ENCODE peak calls at places on chromosome 5, in seven cellular contexts. One of them, this sample, is unnamed.

GRCh38 chr5:56003633-56004032 is 8.9 kb upstream of the IL6ST start:
- DNase-seq in T-cell: no peak
- DNase-seq in astrocyte of the hippocampus: peak; percentile 42
- DNase-seq in activated B cell treated with CpG ODN at 0.5 μM for 24 hours: no peak
- DNase-seq in Peyer's patch: no peak
- DNase-seq in lower leg skin: no peak
- DNase-seq in stimulated activated CD4-positive, alpha-beta T cell treated with anti-CD3 and anti-CD28 coated beads, Interleukin-15, amount 100 ng/mL, for 1 hour: no peak
- DNase-seq in this sample: no peak

GRCh38 chr5:2909035-2909434 is 157.6 kb upstream of the IRX2 start:
- DNase-seq in T-cell: no peak
- DNase-seq in lower leg skin: no peak
- DNase-seq in Peyer's patch: no peak
- DNase-seq in astrocyte of the hippocampus: no peak
- DNase-seq in stimulated activated CD4-positive, alpha-beta T cell treated with anti-CD3 and anti-CD28 coated beads, Interleukin-15, amount 100 ng/mL, for 1 hour: no peak
- DNase-seq in activated B cell treated with CpG ODN at 0.5 μM for 24 hours: no peak
- DNase-seq in this sample: no peak

GRCh38 chr5:158013303-158013702 is 154.4 kb upstream of the CLINT1 start:
- DNase-seq in astrocyte of the hippocampus: no peak
- DNase-seq in Peyer's patch: no peak
- DNase-seq in stimulated activated CD4-positive, alpha-beta T cell treated with anti-CD3 and anti-CD28 coated beads, Interleukin-15, amount 100 ng/mL, for 1 hour: no peak
- DNase-seq in activated B cell treated with CpG ODN at 0.5 μM for 24 hours: no peak
- DNase-seq in T-cell: no peak
- DNase-seq in lower leg skin: no peak
- DNase-seq in this sample: peak; percentile 66

GRCh38 chr5:4553968-4554367 is 586.2 kb upstream of the ADAMTS16 start:
- DNase-seq in stimulated activated CD4-positive, alpha-beta T cell treated with anti-CD3 and anti-CD28 coated beads, Interleukin-15, amount 100 ng/mL, for 1 hour: no peak
- DNase-seq in astrocyte of the hippocampus: no peak
- DNase-seq in Peyer's patch: no peak
- DNase-seq in activated B cell treated with CpG ODN at 0.5 μM for 24 hours: no peak
- DNase-seq in lower leg skin: no peak
- DNase-seq in T-cell: no peak
- DNase-seq in this sample: no peak

GRCh38 chr5:123709422-123709821 is 197.4 kb downstream of the CSNK1G3 start:
- DNase-seq in stimulated activated CD4-positive, alpha-beta T cell treated with anti-CD3 and anti-CD28 coated beads, Interleukin-15, amount 100 ng/mL, for 1 hour: no peak
- DNase-seq in Peyer's patch: no peak
- DNase-seq in astrocyte of the hippocampus: no peak
- DNase-seq in T-cell: no peak
- DNase-seq in lower leg skin: no peak
- DNase-seq in activated B cell treated with CpG ODN at 0.5 μM for 24 hours: no peak
- DNase-seq in this sample: no peak

GRCh38 chr5:39283231-39283818 is 64.0 kb upstream of the FYB1 start:
- DNase-seq in astrocyte of the hippocampus: peak; percentile 65
- DNase-seq in Peyer's patch: peak; percentile 28
- DNase-seq in activated B cell treated with CpG ODN at 0.5 μM for 24 hours: no peak
- DNase-seq in stimulated activated CD4-positive, alpha-beta T cell treated with anti-CD3 and anti-CD28 coated beads, Interleukin-15, amount 100 ng/mL, for 1 hour: no peak
- DNase-seq in T-cell: peak; percentile 50
- DNase-seq in lower leg skin: peak; percentile 45
- DNase-seq in this sample: peak; percentile 8

GRCh38 chr5:27702339-27702820 is 664.0 kb upstream of the CDH9 start:
- DNase-seq in activated B cell treated with CpG ODN at 0.5 μM for 24 hours: no peak
- DNase-seq in Peyer's patch: no peak
- DNase-seq in T-cell: no peak
- DNase-seq in stimulated activated CD4-positive, alpha-beta T cell treated with anti-CD3 and anti-CD28 coated beads, Interleukin-15, amount 100 ng/mL, for 1 hour: no peak
- DNase-seq in astrocyte of the hippocampus: peak; percentile 75
- DNase-seq in lower leg skin: no peak
- DNase-seq in this sample: peak; percentile 91

GRCh38 chr5:173303878-173304590 is 24.2 kb downstream of the STC2 start:
- DNase-seq in stimulated activated CD4-positive, alpha-beta T cell treated with anti-CD3 and anti-CD28 coated beads, Interleukin-15, amount 100 ng/mL, for 1 hour: no peak
- DNase-seq in T-cell: no peak
- DNase-seq in activated B cell treated with CpG ODN at 0.5 μM for 24 hours: no peak
- DNase-seq in lower leg skin: no peak
- DNase-seq in astrocyte of the hippocampus: peak; percentile 54
- DNase-seq in Peyer's patch: no peak
- DNase-seq in this sample: no peak

GRCh38 chr5:171379961-171380360 is 7.7 kb upstream of the NPM1 start:
- DNase-seq in lower leg skin: no peak
- DNase-seq in Peyer's patch: no peak
- DNase-seq in activated B cell treated with CpG ODN at 0.5 μM for 24 hours: no peak
- DNase-seq in stimulated activated CD4-positive, alpha-beta T cell treated with anti-CD3 and anti-CD28 coated beads, Interleukin-15, amount 100 ng/mL, for 1 hour: no peak
- DNase-seq in T-cell: no peak
- DNase-seq in astrocyte of the hippocampus: no peak
- DNase-seq in this sample: no peak

GRCh38 chr5:141507387-141508091 is 18.7 kb downstream of the PCDHGC5 start:
- DNase-seq in activated B cell treated with CpG ODN at 0.5 μM for 24 hours: no peak
- DNase-seq in T-cell: no peak
- DNase-seq in stimulated activated CD4-positive, alpha-beta T cell treated with anti-CD3 and anti-CD28 coated beads, Interleukin-15, amount 100 ng/mL, for 1 hour: no peak
- DNase-seq in lower leg skin: no peak
- DNase-seq in Peyer's patch: no peak
- DNase-seq in astrocyte of the hippocampus: peak; percentile 52
- DNase-seq in this sample: no peak

GRCh38 chr5:30918171-30918570 is 275.3 kb upstream of the CDH6 start:
- DNase-seq in stimulated activated CD4-positive, alpha-beta T cell treated with anti-CD3 and anti-CD28 coated beads, Interleukin-15, amount 100 ng/mL, for 1 hour: no peak
- DNase-seq in T-cell: no peak
- DNase-seq in astrocyte of the hippocampus: peak; percentile 58
- DNase-seq in activated B cell treated with CpG ODN at 0.5 μM for 24 hours: no peak
- DNase-seq in Peyer's patch: no peak
- DNase-seq in lower leg skin: no peak
- DNase-seq in this sample: no peak

GRCh38 chr5:118270506-118270905 is 717.8 kb downstream of the DTWD2 start:
- DNase-seq in astrocyte of the hippocampus: no peak
- DNase-seq in stimulated activated CD4-positive, alpha-beta T cell treated with anti-CD3 and anti-CD28 coated beads, Interleukin-15, amount 100 ng/mL, for 1 hour: no peak
- DNase-seq in T-cell: no peak
- DNase-seq in lower leg skin: peak; percentile 21
- DNase-seq in Peyer's patch: no peak
- DNase-seq in activated B cell treated with CpG ODN at 0.5 μM for 24 hours: no peak
- DNase-seq in this sample: no peak

GRCh38 chr5:113163328-113163727 is 186.7 kb downstream of the DCP2 start:
- DNase-seq in T-cell: no peak
- DNase-seq in astrocyte of the hippocampus: no peak
- DNase-seq in lower leg skin: no peak
- DNase-seq in activated B cell treated with CpG ODN at 0.5 μM for 24 hours: no peak
- DNase-seq in Peyer's patch: no peak
- DNase-seq in stimulated activated CD4-positive, alpha-beta T cell treated with anti-CD3 and anti-CD28 coated beads, Interleukin-15, amount 100 ng/mL, for 1 hour: no peak
- DNase-seq in this sample: no peak

GRCh38 chr5:120568716-120569115 is 104.6 kb downstream of the PRR16 start:
- DNase-seq in Peyer's patch: no peak
- DNase-seq in activated B cell treated with CpG ODN at 0.5 μM for 24 hours: no peak
- DNase-seq in stimulated activated CD4-positive, alpha-beta T cell treated with anti-CD3 and anti-CD28 coated beads, Interleukin-15, amount 100 ng/mL, for 1 hour: no peak
- DNase-seq in lower leg skin: no peak
- DNase-seq in T-cell: no peak
- DNase-seq in astrocyte of the hippocampus: peak; percentile 10
- DNase-seq in this sample: no peak

GRCh38 chr5:153043876-153044275 is 446.6 kb upstream of the GRIA1 start:
- DNase-seq in lower leg skin: no peak
- DNase-seq in activated B cell treated with CpG ODN at 0.5 μM for 24 hours: no peak
- DNase-seq in astrocyte of the hippocampus: peak; percentile 62
- DNase-seq in Peyer's patch: no peak
- DNase-seq in stimulated activated CD4-positive, alpha-beta T cell treated with anti-CD3 and anti-CD28 coated beads, Interleukin-15, amount 100 ng/mL, for 1 hour: no peak
- DNase-seq in T-cell: no peak
- DNase-seq in this sample: no peak

GRCh38 chr5:43019615-43020293 is 20.4 kb downstream of the ANXA2R start:
- DNase-seq in Peyer's patch: peak; percentile 85
- DNase-seq in T-cell: peak; percentile 83
- DNase-seq in stimulated activated CD4-positive, alpha-beta T cell treated with anti-CD3 and anti-CD28 coated beads, Interleukin-15, amount 100 ng/mL, for 1 hour: peak; percentile 55
- DNase-seq in astrocyte of the hippocampus: peak; percentile 91
- DNase-seq in activated B cell treated with CpG ODN at 0.5 μM for 24 hours: peak; percentile 61
- DNase-seq in lower leg skin: no peak
- DNase-seq in this sample: peak; percentile 81

This sample was measured in HAP-1.